ENCODE peak calls at places on chromosome 21, in five cellular contexts. B, Z, W, R and Y are unnamed samples.

GRCh38 chr21:17250651-17251294 is 262.1 kb upstream of the CXADR start:
- DNase-seq in B (no peak), Z (no peak), W (peak; percentile 3), R (no peak), Y (no peak)

GRCh38 chr21:39004776-39005605 is 178.3 kb downstream of the PSMG1 start:
- DNase-seq in B (no peak), Z (no peak), W (no peak), R (no peak), Y (no peak)

GRCh38 chr21:30223596-30223995 is 7.7 kb upstream of the CLDN8 start:
- DNase-seq in B (no peak), Z (no peak), W (no peak), R (no peak), Y (no peak)

GRCh38 chr21:31370893-31371652 is 27.0 kb upstream of the TIAM1 start:
- DNase-seq in B (no peak), Z (no peak), W (no peak), R (no peak), Y (no peak)

GRCh38 chr21:44521301-44521927 is 18.6 kb downstream of the KRTAP10-1 start:
- DNase-seq in B (no peak), Z (peak; percentile 44), W (no peak), R (no peak), Y (no peak)

GRCh38 chr21:36385909-36386642 is 884 bp downstream of the CHAF1B start:
- DNase-seq in B (no peak), Z (no peak), W (peak; percentile 23), R (no peak), Y (no peak)

GRCh38 chr21:44199448-44199847 is 41.3 kb downstream of the ICOSLG start:
- DNase-seq in B (no peak), Z (peak; percentile 36), W (peak; percentile 0), R (no peak), Y (no peak)

GRCh38 chr21:38831526-38832467 is 26.1 kb downstream of the ETS2 start:
- DNase-seq in B (peak; percentile 82), Z (no peak), W (peak; percentile 81), R (peak; percentile 76), Y (peak; percentile 100)

GRCh38 chr21:37627074-37627473 is 260.5 kb downstream of the DYRK1A start:
- DNase-seq in B (no peak), Z (no peak), W (no peak), R (no peak), Y (no peak)

GRCh38 chr21:29055080-29055479 is 18.4 kb downstream of the CCT8 start:
- DNase-seq in B (no peak), Z (no peak), W (no peak), R (no peak), Y (no peak)

GRCh38 chr21:27448960-27449359 is 482.1 kb upstream of the ADAMTS5 start:
- DNase-seq in B (no peak), Z (no peak), W (no peak), R (no peak), Y (no peak)

GRCh38 chr21:30340714-30341573 is 3.5 kb upstream of the KRTAP27-1 start:
- DNase-seq in B (no peak), Z (no peak), W (peak; percentile 83), R (peak; percentile 29), Y (no peak)

GRCh38 chr21:37557261-37557950 is 190.8 kb downstream of the DYRK1A start:
- DNase-seq in B (no peak), Z (no peak), W (no peak), R (no peak), Y (no peak)

GRCh38 chr21:40356644-40357043 is 489.4 kb downstream of the PCP4 start:
- DNase-seq in B (no peak), Z (no peak), W (no peak), R (no peak), Y (no peak)

GRCh38 chr21:39137248-39138186 is 45.7 kb downstream of the PSMG1 start:
- DNase-seq in B (no peak), Z (no peak), W (peak; percentile 35), R (peak; percentile 56), Y (no peak)

GRCh38 chr21:30349572-30349971 is 1.2 kb upstream of the KRTAP23-1 start:
- DNase-seq in B (no peak), Z (no peak), W (peak; percentile 55), R (no peak), Y (no peak)

GRCh38 chr21:37700641-37701202 is 215.5 kb downstream of the KCNJ6 start:
- DNase-seq in B (peak; percentile 83), Z (no peak), W (peak; percentile 83), R (peak; percentile 84), Y (peak; percentile 43)

GRCh38 chr21:38989745-38990423 is 184.2 kb downstream of the ETS2 start:
- DNase-seq in B (peak; percentile 79), Z (no peak), W (peak; percentile 48), R (no peak), Y (no peak)

GRCh38 chr21:29987762-29988161 is 48.0 kb upstream of the GRIK1 start:
- DNase-seq in B (no peak), Z (no peak), W (no peak), R (no peak), Y (no peak)

GRCh38 chr21:44509539-44509938 is 30.5 kb downstream of the KRTAP10-1 start:
- DNase-seq in B (no peak), Z (no peak), W (peak; percentile 76), R (peak; percentile 39), Y (no peak)

GRCh38 chr21:39674794-39675193 is 62.1 kb downstream of the B3GALT5 start:
- DNase-seq in B (no peak), Z (peak; percentile 48), W (no peak), R (no peak), Y (no peak)

GRCh38 chr21:34890724-34891609 is 158.1 kb downstream of the RUNX1 start:
- DNase-seq in B (no peak), Z (peak; percentile 87), W (no peak), R (no peak), Y (no peak)

GRCh38 chr21:37435120-37435519 is 68.5 kb downstream of the DYRK1A start:
- DNase-seq in B (peak; percentile 93), Z (no peak), W (peak; percentile 47), R (peak; percentile 38), Y (peak; percentile 94)

GRCh38 chr21:31137951-31138350 is 99.7 kb upstream of the KRTAP19-8 start:
- DNase-seq in B (no peak), Z (no peak), W (no peak), R (no peak), Y (no peak)

GRCh38 chr21:37383066-37383465 is 16.5 kb downstream of the DYRK1A start:
- DNase-seq in B (no peak), Z (no peak), W (no peak), R (no peak), Y (no peak)

GRCh38 chr21:34910396-34910795 is 138.7 kb downstream of the RUNX1 start:
- DNase-seq in B (no peak), Z (no peak), W (no peak), R (no peak), Y (no peak)

GRCh38 chr21:35138665-35139381 is 89.7 kb upstream of the RUNX1 start:
- DNase-seq in B (no peak), Z (no peak), W (peak; percentile 94), R (no peak), Y (no peak)

GRCh38 chr21:31872452-31873274 is at the start of gene HUNK:
- DNase-seq in B (no peak), Z (peak; percentile 71), W (no peak), R (peak; percentile 28), Y (no peak)

GRCh38 chr21:34841154-34841553 is 172.4 kb downstream of the CLIC6 start:
- DNase-seq in B (no peak), Z (no peak), W (no peak), R (no peak), Y (no peak)

GRCh38 chr21:28247454-28248020 is 745.1 kb downstream of the LTN1 start:
- DNase-seq in B (no peak), Z (no peak), W (peak; percentile 33), R (no peak), Y (peak; percentile 81)

GRCh38 chr21:38142226-38142625 is 114.6 kb upstream of the KCNJ15 start:
- DNase-seq in B (no peak), Z (no peak), W (no peak), R (no peak), Y (no peak)

GRCh38 chr21:29914326-29914725 is 25.5 kb downstream of the GRIK1 start:
- DNase-seq in B (no peak), Z (no peak), W (no peak), R (no peak), Y (no peak)

DNA sequence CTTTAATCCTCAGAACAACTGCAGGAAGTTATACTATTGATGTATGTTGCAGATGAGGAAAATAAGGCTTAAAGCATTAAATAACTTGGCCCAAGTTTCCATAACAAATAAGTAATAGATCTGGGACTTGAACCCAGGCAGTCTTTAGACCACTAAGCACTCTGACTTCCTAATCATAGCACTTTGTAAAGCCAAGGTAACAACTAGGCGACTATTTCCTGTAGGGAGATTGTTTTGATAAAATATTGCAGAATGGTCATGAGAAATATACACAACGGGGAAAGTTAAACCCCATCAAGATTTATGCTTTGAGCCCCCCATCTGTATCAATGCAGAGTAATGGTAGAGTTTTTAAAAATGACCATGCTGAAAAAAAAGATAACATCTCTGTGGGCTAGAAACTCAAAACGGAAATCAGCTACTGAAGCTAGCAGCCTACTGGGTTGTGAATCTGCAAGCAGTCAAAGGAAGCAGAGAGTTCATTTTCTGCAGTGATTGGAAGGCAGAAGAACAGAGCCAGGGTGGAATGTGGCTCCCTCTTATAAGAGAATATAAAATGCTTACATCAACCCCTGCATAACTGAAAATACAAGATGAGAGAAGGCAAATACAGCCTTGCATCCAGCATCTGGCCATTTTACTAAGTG is 111.2 kb upstream of the OLIG2 start:
- DNase-seq in B (no peak), Z (no peak), W (no peak), R (no peak), Y (no peak)
- H3K4me3 ChIP-seq in B (no peak overlapping the region), Z (no peak overlapping the region), W (no peak overlapping the region), R (no peak overlapping the region), Y (no peak overlapping the region)

GRCh38 chr21:19981938-19982337 is 1016.3 kb upstream of the NCAM2 start:
- DNase-seq in B (no peak), Z (no peak), W (peak; percentile 42), R (no peak), Y (no peak)
- TF ChIP-seq CTCF in B (no peak), Z (no peak), W (peak; percentile 48), R (no peak), Y (no peak)

DNA sequence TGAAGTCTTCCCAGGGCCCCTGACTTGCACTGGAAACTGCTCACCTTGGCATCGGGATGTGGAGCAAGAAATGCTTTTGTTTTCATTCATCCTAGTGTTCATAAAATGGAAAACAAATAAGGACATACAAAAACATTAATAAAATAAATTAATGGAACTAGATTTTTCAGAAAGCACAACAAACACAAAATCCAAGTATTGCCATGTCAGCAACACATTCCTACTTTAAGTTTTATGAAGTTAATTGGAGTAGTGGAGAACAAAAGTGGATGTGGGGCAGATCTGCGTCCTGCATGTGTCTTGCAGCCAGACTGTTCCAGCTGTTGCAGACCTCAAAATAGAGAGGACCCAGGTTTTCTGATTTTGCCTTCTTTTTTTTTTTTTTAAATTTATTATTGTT is 32.9 kb downstream of the PRMT2 start:
- DNase-seq in B (no peak), Z (no peak), W (no peak), R (no peak), Y (no peak)
- H3K4me3 ChIP-seq in B (peak overlapping the region; percentile 62), Z (peak overlapping the region; percentile 73), W (peak overlapping the region; percentile 68), R (peak overlapping the region; percentile 57), Y (peak overlapping the region; percentile 56)

GRCh38 chr21:43194303-43195130 is 25.7 kb downstream of the CRYAA start:
- DNase-seq in B (no peak), Z (peak; percentile 47), W (no peak), R (no peak), Y (no peak)
- TF ChIP-seq CTCF in B (no peak), Z (no peak), W (no peak), R (no peak), Y (no peak)

GRCh38 chr21:46091631-46092025 is 6.3 kb upstream of the COL6A2 start:
- DNase-seq in B (no peak), Z (no peak), W (no peak), R (no peak), Y (no peak)
- H3K4me3 ChIP-seq in B (peak overlapping the region; percentile 11), Z (no peak overlapping the region), W (no peak overlapping the region), R (no peak overlapping the region), Y (no peak overlapping the region)

GRCh38 chr21:18369115-18369514 is 34.5 kb downstream of the TMPRSS15 start:
- DNase-seq in B (no peak), Z (no peak), W (peak; percentile 59), R (peak; percentile 6), Y (no peak)
- TF ChIP-seq CTCF in B (no peak), Z (no peak), W (peak; percentile 60), R (no peak), Y (peak; percentile 47)